ENCODE peak calls at places on chromosomes 7 and 10, in six cellular contexts. Q is T-helper 2 cell, Y is activated T-cell treated with anti-CD3 and anti-CD28 coated beads for 48 hours, J is ecto neural progenitor cell, H is HEK293T, T is T-helper 1 cell. P is an unnamed sample.

GRCh38 chr7:116138202-116138801 is 72.0 kb upstream of the TES start:
- DNase-seq in Q (peak; percentile 10), Y (no peak), J (no peak), H (peak; percentile 49), T (no peak), P (peak; percentile 5)

GRCh38 chr10:76024460-76025123 is 593.2 kb downstream of the LRMDA start:
- DNase-seq in Q (no peak), Y (no peak), J (no peak), H (no peak), T (no peak), P (no peak)

GRCh38 chr7:137771679-137772078 is 75.1 kb downstream of the DGKI start:
- DNase-seq in Q (no peak), Y (no peak), J (no peak), H (no peak), T (no peak), P (no peak)

GRCh38 chr7:134905375-134905774 is 80.9 kb upstream of the AGBL3 start:
- DNase-seq in Q (no peak), Y (no peak), J (no peak), H (no peak), T (no peak), P (no peak)

GRCh38 chr7:98357751-98358161 is 43.1 kb downstream of the BAIAP2L1 start:
- DNase-seq in Q (no peak), Y (no peak), J (no peak), H (no peak), T (no peak), P (no peak)

GRCh38 chr7:19772858-19773337 is 519 bp downstream of the TMEM196 start:
- DNase-seq in Q (no peak), Y (no peak), J (peak; percentile 79), H (peak; percentile 20), T (no peak), P (no peak)

GRCh38 chr10:22389856-22390589 is 44.7 kb downstream of the SPAG6 start:
- DNase-seq in Q (no peak), Y (no peak), J (no peak), H (no peak), T (no peak), P (no peak)

GRCh38 chr10:26213157-26213780 is 3.3 kb upstream of the GAD2 start:
- DNase-seq in Q (no peak), Y (no peak), J (peak; percentile 51), H (no peak), T (no peak), P (no peak)

GRCh38 chr7:142772051-142772450 is 1.3 kb downstream of the PRSS2 start:
- DNase-seq in Q (no peak), Y (no peak), J (no peak), H (no peak), T (no peak), P (no peak)

GRCh38 chr7:2483495-2483894 is 7.3 kb upstream of the GRIFIN start:
- DNase-seq in Q (no peak), Y (no peak), J (peak; percentile 16), H (no peak), T (no peak), P (no peak)

P was measured in GM18507.